ENCODE peak calls at places on chromosomes 1 and 21, in six cellular contexts. W is mesenchymal stem cell, E is Caco-2, K is body of pancreas, N is ascending aorta, C is colonic mucosa. Y is an unnamed sample.

GRCh38 chr21:36134820-36135390 is at the start of gene CBR3:
- DNase-seq in W (peak; percentile 61), E (no peak), K (peak; percentile 46), N (no peak), C (peak; percentile 69), Y (no peak)

GRCh38 chr1:113256348-113256729 is 134.0 kb upstream of the MAGI3 start:
- DNase-seq in W (no peak), E (no peak), K (no peak), N (no peak), C (no peak), Y (no peak)

GRCh38 chr1:46246548-46247432 is 773 bp upstream of the RAD54L start:
- DNase-seq in W (peak; percentile 63), E (no peak), K (no peak), N (peak; percentile 12), C (peak; percentile 61), Y (no peak)

GRCh38 chr1:5273280-5274003 is 619.0 kb downstream of the AJAP1 start:
- DNase-seq in W (no peak), E (no peak), K (no peak), N (no peak), C (no peak), Y (no peak)

GRCh38 chr21:26460621-26461020 is 112.5 kb downstream of the CYYR1 start:
- DNase-seq in W (no peak), E (no peak), K (no peak), N (no peak), C (no peak), Y (no peak)

GRCh38 chr1:94326329-94326728 is 88.9 kb upstream of the ARHGAP29 start:
- DNase-seq in W (no peak), E (peak; percentile 67), K (no peak), N (no peak), C (no peak), Y (no peak)

GRCh38 chr1:8061673-8062386 is 35.7 kb upstream of the ERRFI1 start:
- DNase-seq in W (peak; percentile 71), E (no peak), K (no peak), N (no peak), C (no peak), Y (no peak)

GRCh38 chr1:84294751-84295150 is 6.8 kb upstream of the SAMD13 start:
- DNase-seq in W (no peak), E (no peak), K (no peak), N (no peak), C (no peak), Y (no peak)

GRCh38 chr1:96962807-96963206 is 241.2 kb downstream of the PTBP2 start:
- DNase-seq in W (no peak), E (no peak), K (peak; percentile 13), N (no peak), C (no peak), Y (no peak)

GRCh38 chr1:91885716-91886506 is at the start of gene TGFBR3:
- DNase-seq in W (peak; percentile 91), E (peak; percentile 77), K (peak; percentile 91), N (peak; percentile 50), C (peak; percentile 88), Y (peak; percentile 86)

GRCh38 chr1:226942392-226942791 is 2.3 kb downstream of the COQ8A start:
- DNase-seq in W (no peak), E (no peak), K (no peak), N (no peak), C (no peak), Y (no peak)

GRCh38 chr1:201565024-201565730 is 26.2 kb downstream of the NAV1 start:
- DNase-seq in W (no peak), E (no peak), K (no peak), N (no peak), C (no peak), Y (no peak)

GRCh38 chr21:41631564-41632461 is 123.9 kb upstream of the TMPRSS2 start:
- DNase-seq in W (no peak), E (no peak), K (peak; percentile 80), N (no peak), C (peak; percentile 79), Y (no peak)

GRCh38 chr21:35226302-35226701 is 177.2 kb upstream of the RUNX1 start:
- DNase-seq in W (peak; percentile 68), E (no peak), K (no peak), N (no peak), C (no peak), Y (no peak)

GRCh38 chr1:230977781-230978490 is 725 bp downstream of the TTC13 start:
- DNase-seq in W (peak; percentile 24), E (no peak), K (peak; percentile 49), N (no peak), C (peak; percentile 45), Y (peak; percentile 26)

GRCh38 chr1:8822383-8823294 is 5.2 kb upstream of the RERE start:
- DNase-seq in W (peak; percentile 96), E (no peak), K (no peak), N (no peak), C (peak; percentile 30), Y (no peak)

GRCh38 chr21:20523191-20523590 is 475.0 kb upstream of the NCAM2 start:
- DNase-seq in W (no peak), E (no peak), K (no peak), N (no peak), C (no peak), Y (no peak)

GRCh38 chr1:154520333-154520732 is 18.1 kb upstream of the SHE start:
- DNase-seq in W (no peak), E (no peak), K (no peak), N (no peak), C (no peak), Y (no peak)

GRCh38 chr1:151164732-151165280 is 896 bp downstream of the LYSMD1 start:
- DNase-seq in W (no peak), E (no peak), K (no peak), N (no peak), C (no peak), Y (no peak)

GRCh38 chr1:26290061-26290415 is 10.2 kb downstream of the SH3BGRL3 start:
- DNase-seq in W (no peak), E (no peak), K (no peak), N (no peak), C (no peak), Y (no peak)
- H3K4me1 ChIP-seq in W (peaks cover 50% of the 10 kb centered on the region), E (peaks cover 4% of the 10 kb centered on the region), K (peaks cover 6% of the 10 kb centered on the region), N (peaks cover 2% of the 10 kb centered on the region), C (peaks cover 11% of the 10 kb centered on the region), Y (peaks cover 30% of the 10 kb centered on the region)

GRCh38 chr1:89894210-89894668 is 73.4 kb downstream of the LRRC8D start:
- DNase-seq in W (peak; percentile 80), E (no peak), K (no peak), N (no peak), C (no peak), Y (no peak)
- H3K4me1 ChIP-seq in W (peaks cover 2% of the 10 kb centered on the region), E (peaks cover 42% of the 10 kb centered on the region), K (peaks cover 8% of the 10 kb centered on the region), N (no peaks in the 10 kb centered on the region), C (no peaks in the 10 kb centered on the region), Y (no peaks in the 10 kb centered on the region)

GRCh38 chr1:54224233-54224632 is 24.3 kb downstream of the MRPL37 start:
- DNase-seq in W (no peak), E (no peak), K (no peak), N (no peak), C (no peak), Y (no peak)

GRCh38 chr1:54227091-54227602 is 27.2 kb downstream of the MRPL37 start:
- DNase-seq in W (peak; percentile 73), E (no peak), K (peak; percentile 95), N (peak; percentile 38), C (no peak), Y (no peak)

GRCh38 chr1:54225986-54226559 is 26.1 kb downstream of the MRPL37 start:
- DNase-seq in W (no peak), E (no peak), K (no peak), N (no peak), C (no peak), Y (no peak)

GRCh38 chr1:54223441-54224202 is 23.7 kb downstream of the MRPL37 start:
- DNase-seq in W (no peak), E (no peak), K (no peak), N (no peak), C (no peak), Y (no peak)

GRCh38 chr1:54225378-54225777 is 25.4 kb downstream of the MRPL37 start:
- DNase-seq in W (no peak), E (no peak), K (no peak), N (no peak), C (no peak), Y (no peak)
- H3K4me1 ChIP-seq in W (peaks cover 43% of the 10 kb centered on the region), E (peaks cover 13% of the 10 kb centered on the region), K (peaks cover 14% of the 10 kb centered on the region), N (peaks cover 10% of the 10 kb centered on the region), C (no peaks in the 10 kb centered on the region), Y (peaks cover 20% of the 10 kb centered on the region)

GRCh38 chr21:29335720-29336119 is 37.0 kb downstream of the BACH1 start:
- DNase-seq in W (no peak), E (no peak), K (no peak), N (no peak), C (no peak), Y (no peak)
- H3K4me1 ChIP-seq in W (peaks cover 9% of the 10 kb centered on the region), E (peaks cover 3% of the 10 kb centered on the region), K (peaks cover 16% of the 10 kb centered on the region), N (peaks cover 6% of the 10 kb centered on the region), C (no peaks in the 10 kb centered on the region), Y (no peaks in the 10 kb centered on the region)

GRCh38 chr1:207832796-207833195 is 78.1 kb downstream of the CD34 start:
- DNase-seq in W (no peak), E (no peak), K (no peak), N (no peak), C (no peak), Y (no peak)

GRCh38 chr1:207831517-207832327 is 79.2 kb downstream of the CD34 start:
- DNase-seq in W (peak; percentile 66), E (no peak), K (no peak), N (no peak), C (no peak), Y (no peak)

GRCh38 chr1:207835958-207836357 is 75.0 kb downstream of the CD34 start:
- DNase-seq in W (no peak), E (peak; percentile 5), K (no peak), N (no peak), C (no peak), Y (no peak)

GRCh38 chr1:207833956-207834660 is 76.8 kb downstream of the CD34 start:
- DNase-seq in W (no peak), E (peak; percentile 15), K (no peak), N (no peak), C (no peak), Y (no peak)

DNA sequence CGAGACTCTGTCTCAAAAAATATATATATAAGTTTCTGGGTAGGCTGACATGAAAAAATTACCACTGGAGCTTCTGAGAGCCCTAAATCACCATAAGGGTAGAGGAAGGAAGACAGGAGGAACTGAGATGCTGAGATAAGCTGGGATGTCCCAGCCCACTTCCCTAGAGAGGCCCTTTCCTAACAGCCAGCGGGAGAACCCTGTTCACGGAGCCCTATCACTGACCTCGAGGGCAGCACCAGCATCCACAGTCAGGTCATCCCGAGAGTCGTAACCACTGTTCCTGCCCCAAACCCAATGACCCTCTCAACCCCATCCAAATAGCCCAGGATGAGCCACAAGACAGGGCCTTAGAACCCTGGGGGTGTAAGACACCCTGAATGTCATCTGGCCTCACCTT is 77.5 kb downstream of the CD34 start:
- DNase-seq in W (no peak), E (peak; percentile 22), K (no peak), N (no peak), C (no peak), Y (no peak)
- H3K4me1 ChIP-seq in W (peaks cover 1% of the 10 kb centered on the region), E (peaks cover 13% of the 10 kb centered on the region), K (peaks cover 65% of the 10 kb centered on the region), N (peaks cover 48% of the 10 kb centered on the region), C (peaks cover 1% of the 10 kb centered on the region), Y (no peaks in the 10 kb centered on the region)

GRCh38 chr1:156126701-156127534 is 12.4 kb downstream of the LMNA start:
- DNase-seq in W (peak; percentile 98), E (no peak), K (no peak), N (no peak), C (no peak), Y (no peak)
- H3K4me1 ChIP-seq in W (peaks cover 70% of the 10 kb centered on the region), E (peaks cover 78% of the 10 kb centered on the region), K (peaks cover 87% of the 10 kb centered on the region), N (peaks cover 73% of the 10 kb centered on the region), C (peaks cover 65% of the 10 kb centered on the region), Y (peaks cover 52% of the 10 kb centered on the region)

Y was measured in neuronal stem cell.